ENCODE peak calls at places on chromosomes 3 and 15, in four cellular contexts. A is astrocyte of the spinal cord, R is upper lobe of left lung, F is AG10803. H is an unnamed sample.

GRCh38 chr3:34758630-34759261 is 880.6 kb upstream of the ARPP21 start:
- DNase-seq in A (no peak), R (no peak), F (no peak), H (no peak)

GRCh38 chr15:67149859-67150824 is 84.7 kb downstream of the SMAD3 start:
- DNase-seq in A (peak), R (peak), F (peak), H (peak)

GRCh38 chr3:67384790-67385397 is 269.5 kb downstream of the SUCLG2 start:
- DNase-seq in A (peak), R (no peak), F (peak), H (peak)

GRCh38 chr15:53522878-53523455 is 236.5 kb downstream of the WDR72 start:
- DNase-seq in A (no peak), R (no peak), F (no peak), H (no peak)

GRCh38 chr3:71056327-71056726 is 527.2 kb downstream of the FOXP1 start:
- DNase-seq in A (peak), R (no peak), F (peak), H (no peak)

GRCh38 chr15:20340931-20341661 is 200.5 kb downstream of the GOLGA6L6 start:
- DNase-seq in A (peak), R (peak), F (peak), H (no peak)

GRCh38 chr3:122843604-122844003 is 48.7 kb downstream of the SLC49A4 start:
- DNase-seq in A (no peak), R (no peak), F (no peak), H (no peak)

GRCh38 chr3:45366305-45366704 is 22.1 kb upstream of the LARS2 start:
- DNase-seq in A (no peak), R (no peak), F (peak), H (no peak)

GRCh38 chr3:56257826-56258225 is 210.4 kb downstream of the ERC2 start:
- DNase-seq in A (no peak), R (no peak), F (no peak), H (no peak)

GRCh38 chr3:3801510-3801841 is 2.2 kb downstream of the LRRN1 start:
- DNase-seq in A (no peak), R (no peak), F (no peak), H (no peak)

GRCh38 chr3:74603292-74603691 is 11.2 kb downstream of the CNTN3 start:
- DNase-seq in A (no peak), R (no peak), F (peak), H (no peak)

GRCh38 chr15:38354321-38354929 is 99.5 kb upstream of the FAM98B start:
- DNase-seq in A (peak), R (peak), F (peak), H (peak)

GRCh38 chr15:67042490-67043181 is 22.8 kb upstream of the SMAD3 start:
- DNase-seq in A (peak), R (no peak), F (no peak), H (no peak)

GRCh38 chr15:65476942-65477341 is 40.5 kb downstream of the DPP8 start:
- DNase-seq in A (peak), R (no peak), F (peak), H (peak)

GRCh38 chr15:20356444-20357138 is 185.0 kb downstream of the GOLGA6L6 start:
- DNase-seq in A (no peak), R (peak), F (no peak), H (no peak)

GRCh38 chr15:53573091-53573490 is 186.4 kb downstream of the WDR72 start:
- DNase-seq in A (no peak), R (no peak), F (no peak), H (no peak)

GRCh38 chr3:146396792-146397191 is 72.6 kb downstream of the PLSCR2 start:
- DNase-seq in A (no peak), R (no peak), F (no peak), H (no peak)

GRCh38 chr3:188465311-188465710 is 311.4 kb downstream of the LPP start:
- DNase-seq in A (no peak), R (no peak), F (no peak), H (no peak)

GRCh38 chr3:123776383-123776782 is 107.7 kb downstream of the MYLK start:
- DNase-seq in A (no peak), R (no peak), F (no peak), H (no peak)

GRCh38 chr3:148604270-148605085 is 93.2 kb upstream of the AGTR1 start:
- DNase-seq in A (peak), R (no peak), F (peak), H (no peak)

GRCh38 chr3:170012683-170013400 is 25.0 kb upstream of the GPR160 start:
- DNase-seq in A (no peak), R (no peak), F (no peak), H (no peak)
- TF ChIP-seq CTCF in A (no peak), R (no peak), F (no peak), H (no peak)

GRCh38 chr3:159401069-159401468 is 587.6 kb upstream of the IL12A start:
- DNase-seq in A (no peak), R (no peak), F (no peak), H (no peak)
- TF ChIP-seq CTCF in A (no peak), R (no peak), F (no peak), H (no peak)

GRCh38 chr15:68546318-68546717 is 32.5 kb upstream of the CORO2B start:
- DNase-seq in A (no peak), R (no peak), F (no peak), H (no peak)

GRCh38 chr15:68541743-68542142 is 37.0 kb upstream of the CORO2B start:
- DNase-seq in A (no peak), R (no peak), F (no peak), H (no peak)

GRCh38 chr15:68543546-68544008 is 35.2 kb upstream of the CORO2B start:
- DNase-seq in A (no peak), R (no peak), F (no peak), H (no peak)

GRCh38 chr15:68542771-68543544 is 35.8 kb upstream of the CORO2B start:
- DNase-seq in A (peak), R (no peak), F (peak), H (peak)

DNA sequence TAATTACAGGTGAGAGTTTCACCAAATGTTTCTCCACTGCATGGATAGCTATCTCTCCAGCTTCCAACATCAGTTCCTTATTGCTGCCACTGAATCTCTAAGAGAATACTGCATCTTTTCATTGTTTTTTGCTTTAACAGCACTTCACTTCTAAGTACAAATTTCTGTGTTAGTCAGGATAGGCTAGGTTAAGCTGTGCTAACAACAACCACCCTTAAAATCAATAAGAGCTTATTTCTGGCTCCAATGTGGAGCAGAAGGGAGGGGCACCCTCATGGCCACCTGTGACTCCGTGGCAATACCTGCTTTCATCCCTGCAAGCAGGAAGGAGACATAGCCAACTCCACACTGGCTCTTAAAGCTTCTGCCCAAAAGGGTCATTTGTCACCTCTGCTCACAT is 36.4 kb upstream of the CORO2B start:
- DNase-seq in A (no peak), R (no peak), F (no peak), H (no peak)
- TF ChIP-seq CTCF in A (no peak), R (no peak), F (no peak), H (no peak)

GRCh38 chr3:133754973-133755828 is 9.0 kb downstream of the TF start:
- DNase-seq in A (no peak), R (no peak), F (no peak), H (no peak)

GRCh38 chr3:133754455-133754854 is 8.3 kb downstream of the TF start:
- DNase-seq in A (no peak), R (no peak), F (no peak), H (no peak)

GRCh38 chr3:133753107-133753778 is 7.0 kb downstream of the TF start:
- DNase-seq in A (no peak), R (no peak), F (no peak), H (no peak)

GRCh38 chr3:133756716-133757694 is 10.8 kb downstream of the TF start:
- DNase-seq in A (no peak), R (no peak), F (no peak), H (no peak)

DNA sequence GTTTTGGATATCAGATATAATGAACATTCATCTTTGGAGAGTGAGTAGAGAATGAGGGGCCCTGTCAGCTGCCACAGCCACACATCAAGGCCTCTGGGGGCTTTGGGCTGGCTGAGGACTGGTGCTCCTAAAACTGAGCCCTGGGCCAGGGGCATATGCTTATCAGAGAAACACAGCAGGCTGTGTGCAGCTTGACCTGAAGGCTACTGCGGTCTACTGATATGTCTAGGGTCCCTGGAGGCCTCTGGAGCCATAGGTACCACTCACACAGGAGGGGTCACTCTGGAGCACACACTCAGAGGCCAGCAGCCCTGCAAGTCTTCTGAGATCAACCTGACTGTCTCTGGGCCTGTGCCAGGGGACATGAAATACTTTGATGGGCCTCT is 7.6 kb downstream of the TF start:
- DNase-seq in A (no peak), R (no peak), F (no peak), H (no peak)
- TF ChIP-seq CTCF in A (no peak), R (no peak), F (no peak), H (no peak)

GRCh38 chr15:23497710-23498111 is 50.7 kb upstream of the GOLGA6L2 start:
- DNase-seq in A (no peak), R (no peak), F (peak), H (no peak)
- TF ChIP-seq CTCF in A (peak), R (no peak), F (peak), H (peak)

DNA sequence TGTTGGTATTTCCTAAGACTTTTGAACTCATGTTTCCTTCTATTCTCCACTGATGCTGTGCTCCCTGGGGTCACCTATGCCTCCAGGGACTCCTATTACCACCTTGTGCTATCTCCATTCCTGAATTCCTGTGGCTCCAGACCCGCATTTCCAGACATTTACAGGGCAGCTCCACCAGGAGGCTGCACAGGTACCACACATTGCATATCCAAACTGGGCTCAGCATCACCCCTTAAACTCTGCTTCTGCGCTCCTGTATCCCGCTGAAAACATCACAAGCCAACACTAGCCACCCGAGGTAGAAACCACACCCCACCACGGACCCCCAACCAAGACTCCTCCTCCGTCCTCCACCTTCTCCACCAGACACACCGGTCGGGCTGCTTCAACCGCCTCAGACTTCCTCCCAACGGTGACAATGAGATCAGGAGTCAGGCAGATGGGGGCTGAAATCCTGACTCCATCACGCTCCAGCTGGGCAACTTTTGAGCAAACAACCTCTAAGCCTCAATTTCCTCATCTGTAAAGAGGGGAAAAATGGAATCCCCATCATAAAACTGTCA is 10.4 kb downstream of the TNK2 start:
- DNase-seq in A (no peak), R (no peak), F (no peak), H (no peak)
- TF ChIP-seq CTCF in A (no peak), R (no peak), F (no peak), H (no peak)

H was measured in AG09319.